ENCODE peak calls at places on chromosomes 11 and 22, in four cellular contexts. C is BE2C, X is ovary, O is CD14-positive monocyte. Z is an unnamed sample.

GRCh38 chr11:59676205-59676604 is 7.4 kb upstream of the PATL1 start:
- DNase-seq in X (no peak), C (no peak), O (no peak), Z (no peak)

GRCh38 chr11:76702378-76703128 is 32.0 kb upstream of the LRRC32 start:
- DNase-seq in C (no peak), O (no peak), X (no peak), Z (no peak)

GRCh38 chr11:18408558-18409242 is 3.4 kb upstream of the LDHC start:
- DNase-seq in C (no peak), O (no peak), X (no peak), Z (no peak)

GRCh38 chr11:30585892-30586250 is 282 bp downstream of the MPPED2 start:
- DNase-seq in C (no peak), O (no peak), X (peak; percentile 38), Z (no peak)

GRCh38 chr22:19823191-19823590 is 31.5 kb downstream of the GNB1L start:
- DNase-seq in O (peak; percentile 34), C (no peak), X (no peak), Z (peak; percentile 79)

GRCh38 chr22:37054078-37054440 is 2.5 kb downstream of the KCTD17 start:
- DNase-seq in C (no peak), X (no peak), O (no peak), Z (no peak)

GRCh38 chr11:111540114-111540920 is at the start of gene LAYN:
- DNase-seq in O (no peak), X (peak; percentile 80), C (peak; percentile 76), Z (no peak)

GRCh38 chr11:64059339-64060176 is 23.8 kb downstream of the FLRT1 start:
- DNase-seq in X (no peak), C (no peak), O (no peak), Z (no peak)

GRCh38 chr11:111305403-111305802 is 7.1 kb downstream of the POU2AF3 start:
- DNase-seq in X (no peak), O (no peak), C (no peak), Z (no peak)

GRCh38 chr11:72519220-72519881 is 85.0 kb upstream of the CLPB start:
- DNase-seq in C (peak; percentile 36), X (no peak), O (no peak), Z (no peak)

GRCh38 chr11:122888162-122888561 is 5.6 kb downstream of the JHY start:
- DNase-seq in O (no peak), X (no peak), C (no peak), Z (no peak)

GRCh38 chr22:29480512-29481264 is 670 bp downstream of the NEFH start:
- DNase-seq in X (peak; percentile 84), C (peak; percentile 57), O (no peak), Z (no peak)

GRCh38 chr11:10455637-10456487 is 798 bp downstream of the AMPD3 start:
- DNase-seq in C (peak; percentile 62), X (peak; percentile 57), O (peak; percentile 80), Z (no peak)

GRCh38 chr11:130636672-130637463 is 188.4 kb downstream of the ADAMTS15 start:
- DNase-seq in O (no peak), X (no peak), C (no peak), Z (no peak)

GRCh38 chr11:73468590-73469161 is 92.5 kb downstream of the RELT start:
- DNase-seq in C (no peak), O (no peak), X (no peak), Z (no peak)

GRCh38 chr22:36541831-36542391 is 12.9 kb upstream of the EIF3D start:
- DNase-seq in X (no peak), C (peak; percentile 46), O (no peak), Z (peak; percentile 26)

GRCh38 chr11:67309661-67310061 is 6.3 kb downstream of the SSH3 start:
- DNase-seq in X (no peak), C (no peak), O (no peak), Z (peak; percentile 82)

GRCh38 chr11:93775289-93775688 is 8.8 kb upstream of the MED17 start:
- DNase-seq in X (no peak), O (no peak), C (peak; percentile 39), Z (no peak)

GRCh38 chr11:66226111-66226510 is 42.3 kb upstream of the RAB1B start:
- DNase-seq in O (no peak), C (no peak), X (no peak), Z (peak; percentile 9)

GRCh38 chr11:114058026-114058706 is 1.3 kb upstream of the ZBTB16 start:
- DNase-seq in O (no peak), X (peak; percentile 64), C (no peak), Z (no peak)

GRCh38 chr22:38262051-38262795 is 10.6 kb downstream of the TMEM184B start:
- DNase-seq in O (no peak), C (peak; percentile 51), X (peak; percentile 74), Z (no peak)

GRCh38 chr11:130213143-130213978 is 53.8 kb downstream of the ST14 start:
- DNase-seq in C (peak; percentile 72), X (peak; percentile 80), O (peak; percentile 63), Z (no peak)

GRCh38 chr22:35367331-35367886 is 13.5 kb upstream of the HMOX1 start:
- DNase-seq in X (no peak), C (no peak), O (peak; percentile 74), Z (no peak)

GRCh38 chr11:65169164-65169641 is 830 bp upstream of the SPDYC start:
- DNase-seq in X (no peak), C (no peak), O (peak; percentile 33), Z (no peak)

GRCh38 chr11:75667831-75668507 is 869 bp downstream of the MAP6 start:
- DNase-seq in C (peak; percentile 89), X (peak; percentile 82), O (no peak), Z (no peak)

GRCh38 chr22:17366830-17367229 is 2.4 kb upstream of the CECR2 start:
- DNase-seq in C (peak; percentile 47), O (no peak), X (peak; percentile 36), Z (no peak)

GRCh38 chr22:31210830-31211503 is 1.1 kb upstream of the LIMK2 start:
- DNase-seq in O (peak; percentile 53), C (no peak), X (no peak), Z (no peak)

GRCh38 chr11:73578786-73579185 is 19.1 kb downstream of the FAM168A start:
- DNase-seq in O (no peak), X (no peak), C (no peak), Z (no peak)

GRCh38 chr11:104152941-104153340 is 11.0 kb downstream of the PDGFD start:
- DNase-seq in X (no peak), O (no peak), C (no peak), Z (no peak)

GRCh38 chr11:114133548-114134329 is 74.2 kb downstream of the ZBTB16 start:
- DNase-seq in C (no peak), O (no peak), X (no peak), Z (no peak)

GRCh38 chr11:8784936-8785335 is 102.3 kb downstream of the RPL27A start:
- DNase-seq in O (no peak), X (no peak), C (peak; percentile 40), Z (no peak)

GRCh38 chr22:35315855-35316745 is 16.4 kb downstream of the TOM1 start:
- DNase-seq in O (peak; percentile 38), C (no peak), X (peak; percentile 29), Z (no peak)

GRCh38 chr22:21623402-21623970 is 6.3 kb downstream of the YDJC start:
- DNase-seq in C (no peak), X (no peak), O (no peak), Z (no peak)

GRCh38 chr11:99818991-99819390 is 798.2 kb downstream of the CNTN5 start:
- DNase-seq in X (no peak), C (no peak), O (no peak), Z (no peak)

GRCh38 chr11:99814021-99814420 is 793.3 kb downstream of the CNTN5 start:
- DNase-seq in O (no peak), C (no peak), X (no peak), Z (no peak)

DNA sequence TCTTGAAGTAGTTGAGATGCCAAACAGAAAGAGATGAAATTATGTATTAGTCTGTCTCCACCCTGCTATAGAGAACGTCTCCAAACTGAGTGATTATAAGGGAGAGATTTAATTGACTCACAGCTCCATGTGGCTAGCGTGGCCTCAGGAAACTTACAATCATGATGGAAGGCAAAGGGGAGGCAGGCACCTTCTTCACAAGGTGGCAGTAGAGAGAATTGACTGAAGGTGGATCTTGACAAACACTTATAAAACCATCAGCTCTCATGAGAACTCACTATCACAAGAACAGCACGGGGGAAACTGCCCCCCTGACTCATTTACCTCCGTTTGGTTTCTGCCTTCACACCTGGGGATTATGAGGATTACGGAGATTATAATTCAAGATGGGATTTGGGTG is 794.0 kb downstream of the CNTN5 start:
- DNase-seq in C (no peak), X (no peak), O (no peak), Z (no peak)
- TF ChIP-seq CTCF in C (peak; percentile 14), X (no peak), O (no peak), Z (no peak)

GRCh38 chr11:107116358-107116757 is 98.1 kb upstream of the GUCY1A2 start:
- DNase-seq in X (no peak), O (no peak), C (no peak), Z (no peak)
- TF ChIP-seq CTCF in X (no peak), O (no peak), C (no peak), Z (no peak)

DNA sequence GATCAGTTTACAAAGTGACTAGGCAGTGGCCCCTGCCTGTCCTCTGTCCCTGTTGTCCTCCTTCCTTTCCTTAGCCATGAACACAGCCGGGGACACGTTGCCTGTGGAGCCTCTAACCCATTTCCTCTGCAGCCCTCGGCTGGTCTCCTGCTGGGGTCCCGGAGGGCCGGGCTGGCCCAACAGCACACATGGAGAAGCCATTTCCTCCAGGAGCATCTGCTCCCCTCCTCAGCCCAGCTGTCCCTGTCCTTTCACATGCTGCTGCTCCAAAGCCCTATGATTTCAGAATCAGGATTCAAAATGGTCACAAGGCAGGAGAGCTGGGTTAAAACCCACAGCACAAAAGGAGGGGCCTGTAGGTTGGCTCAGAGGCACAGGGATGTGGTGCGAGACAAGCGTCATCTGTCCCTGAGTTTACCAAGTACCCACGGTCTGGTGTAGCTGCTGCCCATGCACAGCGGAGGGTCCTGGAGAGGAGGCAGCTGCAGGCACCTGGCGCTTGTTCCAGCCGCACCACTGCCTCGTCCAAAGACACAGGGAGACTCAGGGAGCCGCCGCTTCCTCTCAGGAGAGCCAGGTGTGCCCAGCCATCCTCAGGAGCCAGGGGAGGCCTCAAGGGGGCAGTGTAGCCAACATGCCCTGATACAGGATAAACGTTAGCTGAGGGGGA is 4.1 kb upstream of the VSIG10L2 start:
- DNase-seq in C (peak; percentile 75), O (no peak), X (peak; percentile 75), Z (no peak)
- TF ChIP-seq CTCF in C (peak; percentile 88), O (peak; percentile 20), X (no peak), Z (peak; percentile 83)

GRCh38 chr22:24543068-24543675 is 11.8 kb downstream of the GUCD1 start:
- DNase-seq in X (no peak), O (no peak), C (no peak), Z (no peak)

GRCh38 chr22:24540470-24540869 is 14.5 kb downstream of the GUCD1 start:
- DNase-seq in C (no peak), X (no peak), O (no peak), Z (no peak)

GRCh38 chr22:24541681-24542515 is 13.0 kb downstream of the GUCD1 start:
- DNase-seq in C (no peak), O (no peak), X (no peak), Z (no peak)

GRCh38 chr22:24543679-24544243 is 11.2 kb downstream of the GUCD1 start:
- DNase-seq in C (no peak), X (no peak), O (no peak), Z (no peak)

DNA sequence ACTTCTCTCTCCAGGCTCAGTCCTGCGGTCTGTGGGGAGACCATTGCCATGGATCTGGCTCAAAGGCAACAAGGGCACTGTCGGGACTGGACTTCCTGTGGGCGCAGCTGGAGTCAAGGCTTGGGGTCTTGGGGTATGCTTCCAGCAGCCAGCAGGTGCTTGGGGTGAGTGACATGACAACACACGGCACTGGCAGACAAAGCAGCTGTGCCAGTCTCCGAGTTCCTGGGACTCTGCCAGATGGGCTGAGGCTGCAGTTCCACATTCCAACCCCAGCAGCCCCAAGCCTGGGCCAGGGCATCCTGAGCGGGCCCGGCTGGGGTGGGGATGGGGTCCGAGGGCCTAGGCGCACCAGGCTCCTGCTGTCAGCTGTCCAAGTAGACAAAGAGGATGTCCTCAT is 12.3 kb downstream of the GUCD1 start:
- DNase-seq in C (no peak), O (no peak), X (no peak), Z (no peak)
- TF ChIP-seq CTCF in C (no peak), O (no peak), X (no peak), Z (no peak)